ENCODE peak calls at places on chromosomes 6 and 20, in four cellular contexts. One of them, this sample, is unnamed.

GRCh38 chr6:35905841-35906498 is 14.9 kb downstream of the SRPK1 start:
- DNase-seq in GM12878: no peak
- DNase-seq in SK-N-SH: no peak
- DNase-seq in H1: no peak
- DNase-seq in this sample: no peak

GRCh38 chr20:20139403-20139802 is 87.1 kb downstream of the CFAP61 start:
- DNase-seq in H1: no peak
- DNase-seq in GM12878: no peak
- DNase-seq in SK-N-SH: no peak
- DNase-seq in this sample: no peak

GRCh38 chr6:13710552-13711383 is 867 bp downstream of the RANBP9 start:
- DNase-seq in SK-N-SH: peak; percentile 83
- DNase-seq in GM12878: no peak
- DNase-seq in H1: no peak
- DNase-seq in this sample: peak; percentile 67

GRCh38 chr20:12086359-12086758 is 168.7 kb downstream of the BTBD3 start:
- DNase-seq in GM12878: no peak
- DNase-seq in H1: no peak
- DNase-seq in SK-N-SH: no peak
- DNase-seq in this sample: no peak

GRCh38 chr6:73636048-73636447 is 17.7 kb downstream of the SLC17A5 start:
- DNase-seq in SK-N-SH: no peak
- DNase-seq in GM12878: no peak
- DNase-seq in H1: no peak
- DNase-seq in this sample: no peak

GRCh38 chr20:34110025-34111013 is 1.7 kb downstream of the EIF2S2 start:
- DNase-seq in H1: no peak
- DNase-seq in GM12878: no peak
- DNase-seq in SK-N-SH: no peak
- DNase-seq in this sample: peak; percentile 39

GRCh38 chr20:11368537-11368936 is 549.2 kb upstream of the BTBD3 start:
- DNase-seq in GM12878: no peak
- DNase-seq in SK-N-SH: no peak
- DNase-seq in H1: no peak
- DNase-seq in this sample: no peak

GRCh38 chr6:20712011-20712410 is 177.8 kb downstream of the CDKAL1 start:
- DNase-seq in H1: no peak
- DNase-seq in GM12878: no peak
- DNase-seq in SK-N-SH: no peak
- DNase-seq in this sample: no peak

GRCh38 chr6:16421462-16421960 is 183.1 kb downstream of the GMPR start:
- DNase-seq in H1: no peak
- DNase-seq in GM12878: no peak
- DNase-seq in SK-N-SH: no peak
- DNase-seq in this sample: no peak

GRCh38 chr20:5065489-5066383 is 54.0 kb downstream of the PCNA start:
- DNase-seq in SK-N-SH: no peak
- DNase-seq in GM12878: no peak
- DNase-seq in H1: no peak
- DNase-seq in this sample: peak; percentile 84

GRCh38 chr6:157912326-157912725 is 69.3 kb upstream of the SYNJ2 start:
- DNase-seq in GM12878: no peak
- DNase-seq in SK-N-SH: no peak
- DNase-seq in H1: no peak
- DNase-seq in this sample: no peak

GRCh38 chr20:44615876-44616603 is 33.7 kb downstream of the PKIG start:
- DNase-seq in H1: no peak
- DNase-seq in GM12878: no peak
- DNase-seq in SK-N-SH: no peak
- DNase-seq in this sample: no peak

GRCh38 chr6:130276507-130276906 is 53.8 kb upstream of the SAMD3 start:
- DNase-seq in GM12878: no peak
- DNase-seq in H1: no peak
- DNase-seq in SK-N-SH: no peak
- DNase-seq in this sample: no peak

GRCh38 chr6:169719117-169719516 is 5.2 kb downstream of the PHF10 start:
- DNase-seq in SK-N-SH: no peak
- DNase-seq in GM12878: no peak
- DNase-seq in H1: no peak
- DNase-seq in this sample: no peak

GRCh38 chr6:136969930-136970329 is 47.8 kb downstream of the SLC35D3 start:
- DNase-seq in GM12878: no peak
- DNase-seq in H1: no peak
- DNase-seq in SK-N-SH: no peak
- DNase-seq in this sample: no peak

GRCh38 chr6:4474810-4475209 is 301.4 kb upstream of the CDYL start:
- DNase-seq in GM12878: peak; percentile 12
- DNase-seq in SK-N-SH: no peak
- DNase-seq in H1: no peak
- DNase-seq in this sample: no peak

GRCh38 chr20:46350201-46350985 is 42.1 kb upstream of the CDH22 start:
- DNase-seq in H1: no peak
- DNase-seq in SK-N-SH: no peak
- DNase-seq in GM12878: peak; percentile 54
- DNase-seq in this sample: no peak

GRCh38 chr6:170269873-170270541 is 20.9 kb downstream of the DLL1 start:
- DNase-seq in GM12878: no peak
- DNase-seq in H1: no peak
- DNase-seq in SK-N-SH: no peak
- DNase-seq in this sample: no peak

GRCh38 chr6:20306491-20306890 is 94.2 kb upstream of the MBOAT1 start:
- DNase-seq in H1: no peak
- DNase-seq in GM12878: no peak
- DNase-seq in SK-N-SH: no peak
- DNase-seq in this sample: no peak

GRCh38 chr6:67131827-67132226 is 1424.8 kb upstream of the EYS start:
- DNase-seq in H1: no peak
- DNase-seq in GM12878: no peak
- DNase-seq in SK-N-SH: no peak
- DNase-seq in this sample: no peak

GRCh38 chr6:22236626-22237414 is 60.0 kb downstream of the PRL start:
- DNase-seq in SK-N-SH: no peak
- DNase-seq in H1: no peak
- DNase-seq in GM12878: no peak
- DNase-seq in this sample: no peak
- TF ChIP-seq TCF12 in SK-N-SH: peak; percentile 89
- TF ChIP-seq TCF12 in H1: no peak
- TF ChIP-seq TCF12 in GM12878: no peak
- TF ChIP-seq TCF12 in this sample: no peak

DNA sequence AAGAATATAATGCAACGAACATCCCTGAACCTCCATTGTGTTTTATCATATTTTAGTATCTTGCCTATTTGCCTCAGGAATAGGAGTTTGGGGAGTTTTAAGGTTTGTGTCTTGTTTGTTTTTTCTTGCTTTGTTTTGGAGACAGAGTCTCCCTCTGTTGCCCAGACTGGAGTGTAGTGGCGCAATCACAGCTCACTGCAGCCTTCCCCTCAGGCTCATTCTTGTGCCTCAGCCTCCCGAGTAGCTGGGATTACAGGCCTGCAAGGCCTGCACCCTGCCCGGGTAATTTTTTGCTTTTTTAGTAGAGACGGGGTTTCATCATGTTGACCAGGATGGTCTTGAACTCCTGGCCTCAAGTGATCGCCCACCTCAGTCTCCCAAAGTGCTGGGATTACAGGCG is 63.3 kb upstream of the CARMIL1 start:
- DNase-seq in SK-N-SH: no peak
- DNase-seq in H1: no peak
- DNase-seq in GM12878: no peak
- DNase-seq in this sample: no peak
- TF ChIP-seq TCF12 in SK-N-SH: no peak
- TF ChIP-seq TCF12 in H1: no peak
- TF ChIP-seq TCF12 in GM12878: no peak
- TF ChIP-seq TCF12 in this sample: no peak

GRCh38 chr6:39428152-39428551 is 105.7 kb upstream of the KCNK16 start:
- DNase-seq in SK-N-SH: no peak
- DNase-seq in H1: no peak
- DNase-seq in GM12878: no peak
- DNase-seq in this sample: no peak
- TF ChIP-seq TCF12 in SK-N-SH: no peak
- TF ChIP-seq TCF12 in H1: no peak
- TF ChIP-seq TCF12 in GM12878: no peak
- TF ChIP-seq TCF12 in this sample: no peak

DNA sequence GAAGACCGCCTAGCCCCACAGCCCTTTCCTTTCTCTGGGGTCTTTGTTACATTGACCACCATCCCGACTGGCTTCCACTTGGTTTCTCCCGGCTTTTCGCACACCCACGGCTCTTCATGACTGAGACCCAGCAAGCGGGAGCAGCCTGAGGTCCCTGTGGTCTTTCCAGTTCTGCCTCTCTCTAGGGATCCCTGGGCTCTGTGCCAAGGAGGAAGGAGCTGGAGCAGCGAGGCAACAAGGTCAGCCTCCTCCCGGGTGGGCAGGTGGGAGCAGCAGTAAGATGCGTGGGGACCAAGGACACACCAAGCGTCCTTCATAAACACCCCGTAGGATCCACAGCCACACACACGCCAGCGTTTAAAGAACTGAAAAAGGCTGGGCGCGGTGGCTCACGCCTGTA is 29.6 kb upstream of the MRGBP start:
- DNase-seq in SK-N-SH: no peak
- DNase-seq in H1: no peak
- DNase-seq in GM12878: no peak
- DNase-seq in this sample: no peak
- TF ChIP-seq TCF12 in SK-N-SH: no peak
- TF ChIP-seq TCF12 in H1: no peak
- TF ChIP-seq TCF12 in GM12878: no peak
- TF ChIP-seq TCF12 in this sample: no peak

GRCh38 chr6:147321260-147321659 is 117.0 kb downstream of the STXBP5 start:
- DNase-seq in SK-N-SH: no peak
- DNase-seq in H1: no peak
- DNase-seq in GM12878: no peak
- DNase-seq in this sample: peak; percentile 71

GRCh38 chr6:147322299-147323162 is 118.3 kb downstream of the STXBP5 start:
- DNase-seq in GM12878: peak; percentile 54
- DNase-seq in SK-N-SH: no peak
- DNase-seq in H1: no peak
- DNase-seq in this sample: no peak
- TF ChIP-seq TCF12 in GM12878: no peak
- TF ChIP-seq TCF12 in SK-N-SH: no peak
- TF ChIP-seq TCF12 in H1: no peak
- TF ChIP-seq TCF12 in this sample: no peak

DNA sequence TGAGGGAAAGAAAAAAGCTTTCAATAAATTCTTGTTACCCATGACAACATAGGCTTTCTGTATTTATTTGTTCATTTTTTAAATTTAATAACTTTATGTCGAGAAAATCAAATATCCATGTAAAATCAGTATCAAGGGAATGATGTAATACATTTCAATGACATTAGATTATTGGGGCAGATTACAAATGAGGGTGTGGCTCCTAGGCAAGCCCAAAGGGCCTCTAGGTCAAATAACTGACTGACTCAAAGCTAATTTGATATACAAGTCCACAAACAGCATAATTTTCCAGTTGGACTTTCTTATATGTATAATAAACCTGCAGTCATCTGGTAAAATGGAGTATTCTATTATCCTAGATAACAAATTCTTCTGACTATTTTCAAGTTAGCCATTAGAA is 104.1 kb downstream of the GJA1 start:
- DNase-seq in GM12878: no peak
- DNase-seq in SK-N-SH: no peak
- DNase-seq in H1: no peak
- DNase-seq in this sample: no peak
- TF ChIP-seq TCF12 in GM12878: no peak
- TF ChIP-seq TCF12 in SK-N-SH: no peak
- TF ChIP-seq TCF12 in H1: no peak
- TF ChIP-seq TCF12 in this sample: no peak

GRCh38 chr6:10078581-10078980 is 336.3 kb downstream of the TFAP2A start:
- DNase-seq in SK-N-SH: no peak
- DNase-seq in GM12878: no peak
- DNase-seq in H1: no peak
- DNase-seq in this sample: no peak

GRCh38 chr6:10071631-10072220 is 343.1 kb downstream of the TFAP2A start:
- DNase-seq in GM12878: no peak
- DNase-seq in H1: no peak
- DNase-seq in SK-N-SH: no peak
- DNase-seq in this sample: no peak

GRCh38 chr6:10073326-10073725 is 341.5 kb downstream of the TFAP2A start:
- DNase-seq in H1: no peak
- DNase-seq in SK-N-SH: no peak
- DNase-seq in GM12878: no peak
- DNase-seq in this sample: no peak
- TF ChIP-seq TCF12 in H1: no peak
- TF ChIP-seq TCF12 in SK-N-SH: no peak
- TF ChIP-seq TCF12 in GM12878: no peak
- TF ChIP-seq TCF12 in this sample: no peak

DNA sequence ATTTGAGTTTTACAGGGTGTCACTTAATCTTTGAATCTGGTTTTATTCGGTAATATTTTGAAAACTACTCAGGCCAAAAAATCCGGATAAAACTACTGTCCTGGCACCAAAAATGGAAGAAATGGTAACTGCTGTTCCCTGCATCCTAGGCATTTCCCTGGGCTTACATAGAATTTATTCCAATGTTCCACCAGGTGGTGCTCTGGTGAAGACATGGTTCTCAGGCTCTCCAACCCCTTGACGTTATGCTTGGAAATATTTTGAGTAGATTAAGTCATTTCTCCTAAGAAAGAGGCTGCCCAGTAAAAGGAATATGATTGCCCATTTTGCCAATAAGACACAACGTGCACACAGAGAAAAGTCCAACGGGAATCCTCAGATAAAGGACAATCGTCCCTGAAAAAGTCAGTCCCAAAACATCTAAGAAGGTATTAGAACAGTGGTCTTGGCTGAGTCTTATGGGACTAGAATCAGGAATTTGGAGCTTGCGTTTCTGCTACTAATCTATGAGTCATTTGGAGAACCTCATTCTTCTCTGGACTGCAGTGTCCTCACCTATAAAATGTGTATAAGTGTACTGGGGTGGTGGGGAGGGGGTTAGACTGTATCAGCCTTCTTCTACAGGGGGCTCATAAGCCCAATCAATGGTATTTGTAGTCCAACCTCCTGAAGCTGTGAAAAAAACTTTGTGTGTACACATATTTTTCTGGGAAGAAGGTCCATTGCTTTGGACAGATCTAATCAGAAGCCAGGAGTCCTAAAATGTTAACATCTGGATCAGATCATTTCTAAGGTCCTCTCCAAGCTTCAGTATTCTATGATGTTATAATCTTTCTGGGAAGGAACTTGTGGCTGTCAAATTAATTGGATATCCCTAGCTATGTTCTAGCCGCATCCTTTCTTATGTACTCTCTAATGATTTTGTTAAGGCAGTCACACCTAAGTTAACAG is 131.0 kb upstream of the BMP2 start:
- DNase-seq in SK-N-SH: peak; percentile 2
- DNase-seq in H1: no peak
- DNase-seq in GM12878: no peak
- DNase-seq in this sample: peak; percentile 63
- TF ChIP-seq TCF12 in SK-N-SH: no peak
- TF ChIP-seq TCF12 in H1: no peak
- TF ChIP-seq TCF12 in GM12878: no peak
- TF ChIP-seq TCF12 in this sample: no peak

This sample was measured in HepG2.